ENCODE peak calls at places on chromosomes 7 and 10, in ten cellular contexts. J is effector memory CD4-positive, alpha-beta T cell; N is psoas muscle; Q is sigmoid colon; Y is IMR-90; X is stomach; U is tibial nerve; K is DND-41; W is pancreas; S is RWPE1. M is an unnamed sample.

GRCh38 chr7:130423636-130424035 is 17.2 kb downstream of the CEP41 start:
- DNase-seq in J (no peak), N (no peak), Q (no peak), Y (no peak), X (no peak), U (no peak), K (no peak), W (no peak), S (no peak), M (no peak)

GRCh38 chr10:28520346-28520745 is 12.6 kb upstream of the WAC start:
- DNase-seq in J (no peak), N (no peak), Q (no peak), Y (no peak), X (no peak), U (no peak), K (no peak), W (no peak), S (no peak), M (no peak)

GRCh38 chr7:75905785-75906604 is 9.0 kb upstream of the POR start:
- DNase-seq in J (no peak), N (peak), Q (peak), Y (peak), X (peak), U (peak), K (no peak), W (no peak), S (peak), M (peak)

GRCh38 chr7:100349757-100350156 is 8.2 kb upstream of the PILRB start:
- DNase-seq in J (no peak), N (peak), Q (peak), Y (no peak), X (no peak), U (no peak), K (no peak), W (no peak), S (no peak), M (no peak)

GRCh38 chr10:20891338-20891714 is 5.8 kb downstream of the NEBL start:
- DNase-seq in J (no peak), N (no peak), Q (no peak), Y (no peak), X (no peak), U (no peak), K (no peak), W (no peak), S (no peak), M (no peak)

GRCh38 chr10:93746844-93747284 is 10.9 kb upstream of the LGI1 start:
- DNase-seq in J (no peak), N (no peak), Q (no peak), Y (peak), X (no peak), U (no peak), K (no peak), W (no peak), S (peak), M (no peak)

GRCh38 chr10:98135222-98135899 is 904 bp downstream of the R3HCC1L start:
- DNase-seq in J (no peak), N (no peak), Q (no peak), Y (no peak), X (no peak), U (no peak), K (no peak), W (no peak), S (no peak), M (no peak)

GRCh38 chr7:897771-898376 is 21.5 kb downstream of the GET4 start:
- DNase-seq in J (no peak), N (peak), Q (no peak), Y (no peak), X (no peak), U (no peak), K (no peak), W (peak), S (no peak), M (no peak)

GRCh38 chr7:38224392-38224791 is 46.3 kb downstream of the STARD3NL start:
- DNase-seq in J (no peak), N (no peak), Q (no peak), Y (peak), X (no peak), U (no peak), K (no peak), W (no peak), S (no peak), M (no peak)

GRCh38 chr10:75197066-75197465 is 13.5 kb upstream of the VDAC2 start:
- DNase-seq in J (no peak), N (no peak), Q (peak), Y (no peak), X (no peak), U (no peak), K (no peak), W (no peak), S (no peak), M (no peak)

GRCh38 chr10:13891542-13892431 is 305.0 kb downstream of the PRPF18 start:
- DNase-seq in J (no peak), N (peak), Q (no peak), Y (no peak), X (no peak), U (no peak), K (no peak), W (peak), S (peak), M (peak)

GRCh38 chr10:43206391-43207235 is 60.3 kb downstream of the RASGEF1A start:
- DNase-seq in J (no peak), N (peak), Q (peak), Y (no peak), X (no peak), U (peak), K (no peak), W (peak), S (no peak), M (no peak)

GRCh38 chr7:55775051-55775420 is 87.5 kb downstream of the SEPTIN14 start:
- DNase-seq in J (no peak), N (no peak), Q (no peak), Y (no peak), X (no peak), U (no peak), K (no peak), W (no peak), S (no peak), M (no peak)

DNA sequence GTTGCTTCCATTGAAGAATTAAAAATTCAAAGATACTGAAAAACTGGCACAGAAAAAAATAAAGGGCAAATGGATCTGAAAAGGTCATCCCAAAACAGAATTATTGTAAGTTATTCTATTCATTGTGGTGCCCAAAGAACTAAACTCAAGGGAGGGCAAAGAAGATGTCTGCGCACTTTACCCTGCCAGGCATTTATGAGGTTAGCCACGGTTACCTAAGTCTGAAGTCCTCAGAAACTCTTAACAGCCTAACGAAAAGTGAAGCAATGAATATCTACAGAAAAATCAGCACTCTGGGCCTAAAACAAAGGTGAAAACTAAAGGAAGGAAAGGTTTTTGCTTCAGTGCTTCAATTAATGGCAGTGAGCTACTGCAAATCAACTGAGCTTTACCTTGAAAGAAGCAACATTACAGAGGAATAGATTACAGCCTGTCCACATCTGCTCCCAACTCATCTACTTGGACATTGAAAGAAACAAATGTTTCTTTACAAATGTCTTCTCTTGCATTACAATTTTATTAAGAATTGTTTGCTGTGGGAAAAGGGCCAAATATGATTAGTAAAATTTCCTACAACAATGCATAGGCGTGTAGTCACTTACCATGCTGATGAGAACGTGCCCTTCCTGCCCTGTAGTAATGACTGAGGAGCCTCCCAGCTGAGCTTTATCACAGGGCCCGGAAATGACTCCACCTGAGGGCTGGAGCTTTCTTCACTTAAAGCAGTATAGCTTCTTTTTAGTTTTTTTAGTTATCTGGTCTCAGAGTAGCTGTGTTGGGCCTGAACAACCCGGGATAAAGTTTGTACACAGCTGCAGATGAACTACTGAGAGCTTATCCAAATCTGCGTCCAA is at the start of gene TUBAL3:
- DNase-seq in J (no peak), N (no peak), Q (no peak), Y (no peak), X (no peak), U (no peak), K (no peak), W (no peak), S (peak), M (no peak)
- H3K27ac ChIP-seq in J (no peak), N (peak), Q (no peak), Y (no peak), X (no peak), U (no peak), K (no peak), W (no peak), S (no peak), M (no peak)

DNA sequence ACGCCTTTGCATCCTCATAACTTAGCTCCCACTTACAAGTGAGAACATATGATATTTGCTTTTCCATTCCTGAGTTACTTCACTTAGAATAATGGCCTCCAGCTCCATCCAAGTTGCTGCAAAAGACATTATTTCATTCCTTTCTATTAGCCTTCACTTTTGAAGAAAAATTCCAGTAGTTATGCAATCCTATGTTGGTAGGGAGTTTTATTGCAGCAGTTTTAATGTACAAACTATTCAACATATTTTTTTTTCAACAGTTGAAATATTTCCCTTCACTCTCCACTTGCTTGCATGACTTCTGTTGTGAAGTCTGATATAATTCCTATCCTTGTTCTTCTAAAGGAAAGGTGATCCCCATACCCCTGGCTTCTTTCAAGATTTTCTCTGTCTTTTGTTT is 27.3 kb upstream of the ARHGAP22 start:
- DNase-seq in J (no peak), N (no peak), Q (no peak), Y (no peak), X (no peak), U (no peak), K (no peak), W (no peak), S (no peak), M (no peak)
- H3K27ac ChIP-seq in J (no peak), N (no peak), Q (no peak), Y (no peak), X (no peak), U (no peak), K (no peak), W (no peak), S (no peak), M (no peak)

DNA sequence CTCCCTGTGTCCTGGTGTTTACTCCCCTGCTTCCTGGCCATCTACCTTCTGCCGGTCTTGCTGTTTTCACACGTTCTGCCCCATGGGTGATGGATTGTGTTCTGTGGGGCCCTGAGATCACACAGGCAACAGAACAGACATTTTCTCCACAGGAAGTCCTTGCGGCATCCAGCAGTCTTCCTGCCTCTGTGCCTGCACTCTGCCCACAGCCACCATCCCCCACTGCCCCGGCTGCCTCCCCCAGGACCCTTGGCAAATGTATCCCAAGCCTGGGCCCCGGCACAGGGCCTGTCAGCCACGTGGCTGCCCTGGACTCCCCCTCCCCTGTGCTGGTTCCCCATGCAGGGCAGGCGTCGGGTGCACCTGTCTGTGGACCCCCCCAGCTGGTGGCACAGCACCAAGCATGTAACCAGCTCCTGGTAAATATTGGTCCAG is 184.2 kb downstream of the WDR37 start:
- DNase-seq in J (no peak), N (no peak), Q (no peak), Y (no peak), X (no peak), U (no peak), K (peak), W (peak), S (no peak), M (no peak)
- H3K27ac ChIP-seq in J (no peak), N (no peak), Q (no peak), Y (no peak), X (peak), U (no peak), K (peak), W (no peak), S (no peak), M (peak)

DNA sequence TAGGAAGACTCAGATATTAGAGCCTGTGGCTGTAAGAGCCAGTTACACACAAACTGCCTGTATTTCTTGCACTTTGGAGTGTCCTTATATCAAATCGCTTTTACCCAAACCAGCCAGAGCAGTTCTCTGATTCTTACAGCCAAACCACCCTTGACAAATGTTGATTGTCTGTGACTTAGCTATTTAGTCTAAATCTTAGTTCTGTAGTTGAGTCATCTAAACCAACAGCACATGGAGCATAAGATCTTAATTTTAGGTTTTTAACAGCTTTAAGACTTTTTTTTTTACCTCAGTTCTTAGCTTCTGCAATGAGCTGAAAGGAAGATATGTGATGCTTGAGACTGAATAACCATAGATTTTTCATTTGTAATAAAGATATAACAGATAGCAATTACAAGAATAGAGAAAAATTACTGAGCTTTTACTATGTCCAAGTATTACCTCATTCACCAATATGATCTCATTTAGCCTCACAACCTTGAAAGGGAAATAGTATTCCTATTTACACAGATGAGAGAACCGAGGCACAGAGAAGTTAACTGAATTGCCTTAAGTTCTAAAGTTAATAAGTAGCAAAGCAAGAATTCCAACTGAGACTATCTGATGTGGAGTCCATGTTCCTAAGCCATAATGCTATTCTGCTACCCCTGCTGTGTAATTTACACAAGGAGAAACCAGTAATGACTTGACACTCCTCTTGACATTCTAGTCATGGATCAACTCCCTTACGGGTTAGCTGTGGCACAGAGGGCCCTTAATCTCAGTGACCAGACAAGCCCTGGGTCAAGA is 60.9 kb downstream of the ABCB4 start:
- DNase-seq in J (no peak), N (no peak), Q (no peak), Y (peak), X (no peak), U (no peak), K (no peak), W (no peak), S (no peak), M (no peak)
- H3K27ac ChIP-seq in J (no peak), N (peak), Q (no peak), Y (peak), X (peak), U (peak), K (no peak), W (no peak), S (no peak), M (no peak)

GRCh38 chr10:91528768-91529167 is 104.1 kb downstream of the PPP1R3C start:
- DNase-seq in J (no peak), N (no peak), Q (no peak), Y (no peak), X (peak), U (no peak), K (no peak), W (peak), S (no peak), M (no peak)

GRCh38 chr10:91521444-91521843 is 111.3 kb downstream of the HECTD2 start:
- DNase-seq in J (no peak), N (no peak), Q (no peak), Y (peak), X (no peak), U (no peak), K (no peak), W (no peak), S (no peak), M (no peak)

GRCh38 chr10:91520657-91521056 is 110.5 kb downstream of the HECTD2 start:
- DNase-seq in J (no peak), N (no peak), Q (peak), Y (no peak), X (no peak), U (no peak), K (no peak), W (no peak), S (no peak), M (no peak)

GRCh38 chr10:91528080-91528479 is 104.8 kb downstream of the PPP1R3C start:
- DNase-seq in J (no peak), N (no peak), Q (no peak), Y (no peak), X (no peak), U (no peak), K (no peak), W (no peak), S (no peak), M (no peak)

GRCh38 chr10:91525939-91526712 is 106.7 kb downstream of the PPP1R3C start:
- DNase-seq in J (no peak), N (no peak), Q (no peak), Y (no peak), X (no peak), U (no peak), K (no peak), W (peak), S (no peak), M (no peak)
- H3K27ac ChIP-seq in J (no peak), N (no peak), Q (no peak), Y (no peak), X (no peak), U (no peak), K (no peak), W (no peak), S (no peak), M (no peak)

M was measured in substantia nigra.